ENCODE peak calls at places on chromosomes 2 and 18, in seven cellular contexts. P is MM.1S, X is endothelial cell of umbilical vein, V is mesenchymal stem cell, G is neural progenitor cell, F is HCT116, E is fibroblast of lung. A is an unnamed sample.

GRCh38 chr2:240578488-240578887 is 8.0 kb upstream of the CAPN10 start:
- DNase-seq in P (no peak), V (no peak), X (no peak), F (no peak), G (no peak), E (no peak), A (no peak)

GRCh38 chr2:226439337-226439736 is 360.3 kb downstream of the IRS1 start:
- DNase-seq in V (peak), F (no peak), E (peak), G (no peak), X (no peak), P (no peak), A (no peak)

GRCh38 chr2:191831410-191831994 is 15.4 kb downstream of the CAVIN2 start:
- DNase-seq in F (no peak), G (peak), V (no peak), P (no peak), X (peak), E (no peak), A (no peak)

GRCh38 chr18:71998547-71998946 is 545.6 kb downstream of the CBLN2 start:
- DNase-seq in G (no peak), E (no peak), V (no peak), X (no peak), P (no peak), F (no peak), A (no peak)

GRCh38 chr18:49527631-49528327 is 34.1 kb upstream of the LIPG start:
- DNase-seq in G (no peak), V (no peak), X (no peak), F (no peak), E (no peak), P (no peak), A (no peak)

GRCh38 chr2:195861821-195862220 is 204.8 kb downstream of the SLC39A10 start:
- DNase-seq in V (no peak), E (peak), P (no peak), X (no peak), G (no peak), F (no peak), A (peak)

GRCh38 chr2:225270861-225271260 is 128.6 kb upstream of the NYAP2 start:
- DNase-seq in V (peak), F (peak), E (peak), G (no peak), X (no peak), P (peak), A (peak)

GRCh38 chr2:219252084-219252483 is 959 bp upstream of the TUBA4B start:
- DNase-seq in F (no peak), G (no peak), P (no peak), X (no peak), V (no peak), E (no peak), A (no peak)

GRCh38 chr18:62101236-62101635 is 85.6 kb downstream of the PIGN start:
- DNase-seq in G (no peak), P (no peak), F (no peak), V (no peak), X (no peak), E (peak), A (peak)

GRCh38 chr18:457120-457519 is 43.4 kb downstream of the COLEC12 start:
- DNase-seq in X (peak), V (peak), E (peak), P (peak), G (peak), F (no peak), A (no peak)

GRCh38 chr2:131425191-131426021 is 50.5 kb upstream of the TUBA3D start:
- DNase-seq in X (no peak), F (no peak), P (no peak), V (no peak), G (peak), E (no peak), A (no peak)

GRCh38 chr2:219823566-219823965 is 196.1 kb downstream of the SLC4A3 start:
- DNase-seq in E (no peak), F (no peak), P (no peak), X (no peak), V (no peak), G (no peak), A (no peak)

GRCh38 chr2:36701391-36701795 is 4.9 kb downstream of the VIT start:
- DNase-seq in V (no peak), E (peak), F (no peak), X (no peak), G (peak), P (no peak), A (peak)

GRCh38 chr18:57025525-57025924 is 121.4 kb upstream of the BOD1L2 start:
- DNase-seq in G (no peak), P (no peak), X (no peak), E (peak), F (no peak), V (peak), A (peak)

GRCh38 chr2:44780406-44780805 is 161.1 kb upstream of the SIX3 start:
- DNase-seq in P (no peak), V (no peak), G (no peak), E (no peak), F (no peak), X (no peak), A (no peak)

GRCh38 chr2:158125756-158126498 is 24.3 kb downstream of the UPP2 start:
- DNase-seq in G (no peak), E (no peak), V (no peak), P (no peak), X (no peak), F (no peak), A (no peak)

GRCh38 chr2:40101076-40101688 is 322.1 kb upstream of the THUMPD2 start:
- DNase-seq in E (peak), X (no peak), P (peak), G (peak), F (no peak), V (peak), A (peak)

GRCh38 chr2:157698430-157698829 is 69.8 kb upstream of the ACVR1C start:
- DNase-seq in E (peak), F (no peak), V (no peak), P (no peak), G (no peak), X (no peak), A (peak)

GRCh38 chr2:231910771-231911170 is 15.4 kb downstream of the NPPC start:
- DNase-seq in F (no peak), X (no peak), E (no peak), G (no peak), V (no peak), P (no peak), A (no peak)

GRCh38 chr2:199228887-199229819 is 228.6 kb downstream of the SATB2 start:
- DNase-seq in G (no peak), X (no peak), E (peak), P (no peak), F (no peak), V (peak), A (peak)

GRCh38 chr2:127153691-127154158 is 46.8 kb upstream of the BIN1 start:
- DNase-seq in G (no peak), V (peak), F (no peak), X (peak), E (peak), P (no peak), A (peak)

GRCh38 chr18:48582946-48583345 is 44.1 kb downstream of the CTIF start:
- DNase-seq in G (no peak), F (no peak), X (no peak), E (no peak), P (no peak), V (no peak), A (no peak)

GRCh38 chr2:126905991-126906390 is 7.3 kb downstream of the TEX51 start:
- DNase-seq in X (no peak), F (no peak), E (no peak), G (no peak), P (no peak), V (no peak), A (no peak)

GRCh38 chr2:77608510-77608909 is 86.3 kb upstream of the LRRTM4 start:
- DNase-seq in F (no peak), E (no peak), X (no peak), G (no peak), V (no peak), P (no peak), A (no peak)

GRCh38 chr2:84964406-84965191 is 6.4 kb upstream of the KCMF1 start:
- DNase-seq in V (no peak), E (no peak), F (no peak), X (no peak), P (no peak), G (no peak), A (no peak)

GRCh38 chr2:100254646-100255210 is 67.6 kb downstream of the LONRF2 start:
- DNase-seq in V (no peak), F (no peak), X (no peak), E (no peak), G (no peak), P (no peak), A (no peak)

GRCh38 chr18:22667616-22668422 is 250.1 kb upstream of the CTAGE1 start:
- DNase-seq in F (peak), V (peak), G (no peak), E (peak), P (no peak), X (peak), A (peak)

GRCh38 chr2:51220606-51221005 is 188.7 kb upstream of the NRXN1 start:
- DNase-seq in X (peak), V (no peak), P (no peak), E (no peak), G (no peak), F (no peak), A (no peak)

GRCh38 chr2:237600205-237600846 is 9.8 kb upstream of the RAB17 start:
- DNase-seq in G (no peak), V (no peak), P (peak), X (peak), F (no peak), E (peak), A (no peak)

GRCh38 chr2:230614040-230614439 is 98.6 kb upstream of the CAB39 start:
- DNase-seq in E (no peak), V (no peak), P (no peak), X (no peak), F (no peak), G (no peak), A (no peak)
- H3K9ac ChIP-seq in E (no peak), V (no peak), P (no peak), X (no peak), F (no peak), G (no peak), A (no peak)

DNA sequence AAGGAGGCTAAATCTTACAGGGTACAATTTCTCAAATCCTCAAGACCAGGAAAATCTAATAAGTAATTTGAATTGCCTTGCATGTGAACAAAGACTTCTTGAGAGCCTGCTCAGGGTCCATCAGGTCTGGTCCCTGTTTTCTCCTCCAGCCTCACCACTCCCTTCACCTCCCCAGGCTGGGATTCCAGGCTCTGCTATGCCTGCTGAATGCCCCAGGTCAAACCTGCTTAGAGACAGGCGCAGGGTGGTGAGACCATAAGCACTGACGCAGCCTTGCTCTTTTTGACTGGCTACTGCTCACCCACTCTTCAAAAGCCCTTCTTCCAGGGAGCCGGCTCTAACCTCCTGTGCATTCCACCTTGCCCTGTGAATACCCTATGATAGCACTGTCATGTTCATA is 356.4 kb upstream of the ACVR2A start:
- DNase-seq in P (no peak), E (no peak), F (no peak), V (no peak), X (no peak), G (peak), A (no peak)
- H2AFZ ChIP-seq in P (no peak), E (no peak), F (no peak), V (no peak), X (no peak), G (no peak), A (no peak)

GRCh38 chr2:925309-925708 is 25.3 kb upstream of the SNTG2 start:
- DNase-seq in F (no peak), G (no peak), E (no peak), X (no peak), V (no peak), P (no peak), A (no peak)
- H3K9ac ChIP-seq in F (no peak), G (no peak), E (no peak), X (no peak), V (no peak), P (no peak), A (no peak)

GRCh38 chr2:108288534-108289106 is at the start of gene SULT1C2:
- DNase-seq in F (peak), G (peak), P (no peak), X (no peak), E (peak), V (no peak), A (peak)
- H2AFZ ChIP-seq in F (peak), G (peak), P (no peak), X (no peak), E (no peak), V (no peak), A (peak)

DNA sequence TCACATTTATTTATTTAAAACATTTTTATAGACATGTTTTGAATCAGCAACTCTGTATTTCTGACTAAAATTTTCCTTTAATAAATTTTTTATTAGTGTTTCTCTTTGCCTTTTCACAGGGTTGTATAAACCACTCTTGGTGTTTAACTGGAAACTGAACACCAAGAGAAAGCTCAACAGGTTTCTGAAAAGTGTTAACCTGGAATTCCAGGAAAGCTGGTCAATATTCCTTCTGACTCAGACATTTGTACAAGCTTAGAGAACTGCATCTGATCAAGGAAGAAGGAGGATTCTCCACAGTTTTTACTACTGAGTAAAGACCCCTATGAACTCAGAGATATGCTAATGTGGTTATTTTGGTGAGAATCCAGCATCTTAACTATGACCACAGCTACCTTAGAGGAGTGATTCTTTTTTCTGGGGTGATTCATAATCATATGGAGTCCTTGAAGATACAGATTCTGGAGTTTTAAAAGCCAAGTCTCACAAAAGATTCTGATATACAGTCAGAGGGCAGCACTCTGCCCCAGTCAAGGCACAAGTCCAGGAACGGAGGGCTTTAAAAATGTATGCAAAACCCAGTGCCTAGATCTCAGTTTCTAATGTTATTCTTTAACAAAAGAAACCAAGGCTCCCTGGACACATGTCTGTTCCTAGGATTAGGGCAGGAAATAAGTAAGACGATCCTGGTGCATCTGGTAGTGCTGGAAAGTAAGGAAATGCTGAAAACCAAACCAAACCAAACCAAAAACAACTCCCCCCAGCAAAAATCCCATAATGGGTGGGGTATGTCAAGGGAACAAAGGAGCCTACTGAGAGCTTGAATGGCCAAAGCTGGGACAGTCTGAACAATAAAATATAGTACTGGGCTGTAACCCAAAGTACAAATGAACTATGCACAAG is 85.0 kb upstream of the FZD5 start:
- DNase-seq in X (no peak), P (no peak), E (peak), F (no peak), V (no peak), G (no peak), A (peak)
- H3K9ac ChIP-seq in X (no peak), P (no peak), E (no peak), F (no peak), V (peak), G (no peak), A (peak)

GRCh38 chr2:105596522-105596921 is 148.2 kb upstream of the NCK2 start:
- DNase-seq in E (no peak), V (no peak), P (no peak), G (no peak), X (no peak), F (no peak), A (no peak)
- H2AFZ ChIP-seq in E (no peak), V (no peak), P (no peak), G (peak), X (no peak), F (no peak), A (no peak)

DNA sequence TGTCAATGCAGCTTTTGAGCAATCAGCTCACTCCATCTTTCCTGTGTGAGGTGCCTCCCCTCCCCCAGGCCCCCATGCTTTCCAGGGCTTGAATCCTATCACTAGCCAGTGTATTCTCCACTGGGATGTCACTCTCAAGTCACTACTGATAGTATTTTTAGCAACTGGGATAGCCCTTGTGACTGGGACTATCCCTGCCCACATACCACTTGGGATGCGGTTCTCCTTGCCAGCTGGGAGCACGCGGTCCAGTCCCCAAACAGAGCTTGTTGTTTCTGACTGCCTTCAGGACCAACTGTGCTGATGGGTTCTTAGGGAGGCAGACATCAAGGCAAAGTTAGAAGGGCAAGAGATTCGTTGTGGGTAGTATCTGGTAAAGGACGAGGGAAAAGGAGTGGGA is 134.9 kb downstream of the FAM161A start:
- DNase-seq in G (no peak), E (no peak), V (no peak), P (no peak), F (no peak), X (no peak), A (no peak)
- H3K9ac ChIP-seq in G (no peak), E (no peak), V (no peak), P (no peak), F (no peak), X (no peak), A (no peak)